ENCODE peak calls at places on chromosomes 6 and 20, in nine cellular contexts. X is activated B cell treated with CpG ODN at 0.5 μM for 24 hours; H is CD8-positive, alpha-beta T cell; M is left lung; R is fibroblast of the aortic adventitia; G is astrocyte of the spinal cord; K is lower lobe of right lung; Z is AG04449; N is glutamatergic neuron. I is an unnamed sample.

GRCh38 chr6:14129572-14129971 is 12.0 kb downstream of the CD83 start:
- DNase-seq in N (peak; percentile 48), H (no peak), M (no peak), R (peak; percentile 80), K (no peak), Z (peak; percentile 14), G (peak; percentile 69), X (no peak), I (peak; percentile 51)

GRCh38 chr6:69827491-69827890 is 30.7 kb upstream of the LMBRD1 start:
- DNase-seq in N (no peak), G (peak; percentile 66), M (no peak), K (no peak), X (no peak), H (no peak), Z (peak; percentile 9), R (peak; percentile 81), I (no peak)

GRCh38 chr20:32539817-32540675 is 45.1 kb downstream of the NOL4L start:
- DNase-seq in X (peak; percentile 25), Z (no peak), G (no peak), K (peak; percentile 10), N (peak; percentile 22), M (no peak), H (peak; percentile 33), R (no peak), I (no peak)

GRCh38 chr20:32511358-32512046 is 73.6 kb downstream of the NOL4L start:
- DNase-seq in M (peak; percentile 14), Z (no peak), X (no peak), G (no peak), R (no peak), K (no peak), N (peak; percentile 9), H (no peak), I (no peak)

GRCh38 chr6:7241709-7242645 is 71.0 kb downstream of the SSR1 start:
- DNase-seq in X (no peak), G (peak; percentile 52), Z (no peak), K (peak; percentile 41), N (no peak), R (no peak), M (no peak), H (no peak), I (no peak)

GRCh38 chr20:8434326-8434876 is 302.3 kb downstream of the PLCB1 start:
- DNase-seq in X (no peak), N (no peak), G (no peak), Z (no peak), H (no peak), R (peak; percentile 41), K (no peak), M (no peak), I (no peak)

GRCh38 chr6:10681795-10682194 is 12.6 kb downstream of the C6orf52 start:
- DNase-seq in R (no peak), G (no peak), K (no peak), H (no peak), X (no peak), N (no peak), Z (no peak), M (no peak), I (no peak)

GRCh38 chr6:56259682-56260081 is 12.3 kb upstream of the COL21A1 start:
- DNase-seq in K (no peak), R (peak; percentile 73), N (no peak), Z (peak; percentile 34), H (no peak), X (no peak), M (no peak), G (peak; percentile 80), I (no peak)

GRCh38 chr20:54284928-54285704 is 77.2 kb downstream of the PFDN4 start:
- DNase-seq in K (no peak), X (no peak), M (no peak), G (peak; percentile 21), H (no peak), N (no peak), R (no peak), Z (no peak), I (no peak)

GRCh38 chr6:15066433-15067337 is 179.2 kb upstream of the JARID2 start:
- DNase-seq in M (peak; percentile 84), G (peak; percentile 46), Z (no peak), H (no peak), K (peak; percentile 63), N (no peak), R (peak; percentile 45), X (no peak), I (no peak)

GRCh38 chr6:146123611-146124010 is 94.7 kb downstream of the GRM1 start:
- DNase-seq in M (no peak), K (no peak), N (no peak), H (no peak), R (no peak), G (no peak), X (no peak), Z (no peak), I (no peak)

GRCh38 chr20:57957397-57958049 is 247.7 kb upstream of the PMEPA1 start:
- DNase-seq in N (no peak), K (no peak), M (no peak), X (no peak), H (no peak), Z (peak; percentile 2), R (no peak), G (peak; percentile 24), I (no peak)

GRCh38 chr20:61979701-61980635 is 85.7 kb downstream of the TAF4 start:
- DNase-seq in X (no peak), G (no peak), H (no peak), N (no peak), K (no peak), Z (no peak), M (no peak), R (no peak), I (no peak)

GRCh38 chr20:62711703-62712101 is 3.1 kb downstream of the NTSR1 start:
- DNase-seq in G (no peak), Z (no peak), N (no peak), H (no peak), R (peak; percentile 48), M (no peak), X (no peak), K (no peak), I (no peak)

DNA sequence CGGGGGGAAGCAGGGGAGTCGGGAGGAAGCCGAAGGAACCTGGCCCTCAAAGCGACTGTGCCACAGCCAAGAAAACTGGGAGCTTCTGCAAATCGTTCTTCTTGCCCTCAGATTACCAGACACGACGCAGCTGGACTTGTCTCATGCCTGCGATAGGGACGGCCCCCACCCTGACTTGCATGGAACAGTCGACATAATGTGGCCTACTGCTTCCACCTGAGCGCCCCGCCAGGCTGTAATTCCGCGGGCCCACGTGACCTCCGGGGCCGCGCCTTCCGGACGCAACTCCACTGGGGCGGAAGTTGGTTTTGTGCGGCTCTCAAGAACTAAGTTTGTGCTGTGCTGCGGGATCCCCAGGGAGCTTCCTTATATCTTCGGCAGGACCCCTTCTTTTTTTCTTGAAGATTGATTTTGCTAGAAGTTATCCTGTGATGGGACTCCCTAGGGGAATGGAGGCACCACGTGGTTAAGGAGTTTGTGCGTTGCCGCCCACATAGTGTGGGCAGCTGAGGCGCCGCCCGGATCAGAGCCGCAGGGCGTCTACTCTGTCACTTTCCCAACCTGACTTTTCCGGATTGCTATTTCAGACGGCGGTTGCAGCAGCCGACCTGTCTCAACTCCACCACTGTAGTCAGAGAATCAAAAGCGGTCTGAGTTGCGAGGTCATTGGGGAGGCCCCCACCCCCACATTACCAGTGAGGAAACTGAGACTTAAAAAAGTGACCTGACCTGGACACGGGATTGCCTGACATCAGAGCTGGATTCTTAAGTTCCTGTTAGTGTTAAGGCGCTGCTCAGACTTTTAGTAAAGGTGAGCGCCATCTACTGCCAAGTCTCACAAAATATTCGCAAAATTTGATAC is 540 bp upstream of the CD164 start:
- DNase-seq in K (peak; percentile 96), R (peak; percentile 96), M (peak; percentile 95), H (peak; percentile 87), G (peak; percentile 97), N (peak; percentile 88), X (peak; percentile 93), Z (peak; percentile 70), I (peak; percentile 90)
- TF ChIP-seq CTCF in K (peak; percentile 58), R (peak; percentile 30), M (peak; percentile 31), H (peak; percentile 73), G (peak; percentile 54), N (peak; percentile 48), X (peak; percentile 80), Z (peak; percentile 9), I (peak; percentile 50)

GRCh38 chr6:143485967-143486366 is 25.6 kb downstream of the FUCA2 start:
- DNase-seq in X (no peak), H (no peak), Z (no peak), G (no peak), K (no peak), R (no peak), M (no peak), N (no peak), I (no peak)

GRCh38 chr6:143486752-143487151 is 24.8 kb downstream of the FUCA2 start:
- DNase-seq in R (no peak), M (no peak), Z (no peak), X (no peak), H (no peak), N (no peak), K (no peak), G (no peak), I (no peak)

GRCh38 chr6:143478479-143479062 is 28.0 kb downstream of the PEX3 start:
- DNase-seq in H (no peak), G (no peak), M (no peak), R (no peak), Z (no peak), N (no peak), K (no peak), X (no peak), I (peak; percentile 13)

DNA sequence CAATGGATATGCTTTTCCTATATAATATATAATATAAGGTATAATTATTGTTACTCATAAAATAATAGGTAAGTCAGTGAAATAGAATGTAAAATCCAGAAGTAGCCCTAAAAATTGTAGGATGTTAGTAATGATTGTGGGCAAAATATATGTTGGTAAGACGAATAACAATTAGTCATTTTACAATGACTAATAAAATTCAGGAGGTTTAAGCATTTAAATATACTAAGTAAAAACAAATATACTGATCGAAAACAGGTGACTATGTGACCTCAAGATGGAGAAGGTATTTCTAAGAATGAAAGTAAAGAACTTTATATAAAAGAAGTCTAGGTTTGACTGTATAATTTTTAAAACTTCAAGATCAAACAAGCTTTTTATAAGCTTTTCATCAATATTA is 28.9 kb downstream of the FUCA2 start:
- DNase-seq in M (no peak), N (no peak), G (no peak), X (no peak), K (no peak), R (no peak), Z (no peak), H (no peak), I (no peak)
- TF ChIP-seq CTCF in M (no peak), N (no peak), G (no peak), X (no peak), K (no peak), R (no peak), Z (no peak), H (no peak), I (no peak)

GRCh38 chr6:13099771-13100170 is 228.6 kb downstream of the TBC1D7 start:
- DNase-seq in R (no peak), H (no peak), N (no peak), X (no peak), Z (no peak), G (no peak), K (no peak), M (no peak), I (no peak)
- TF ChIP-seq CTCF in R (no peak), H (no peak), N (peak; percentile 79), X (no peak), Z (no peak), G (peak; percentile 22), K (no peak), M (no peak), I (no peak)

DNA sequence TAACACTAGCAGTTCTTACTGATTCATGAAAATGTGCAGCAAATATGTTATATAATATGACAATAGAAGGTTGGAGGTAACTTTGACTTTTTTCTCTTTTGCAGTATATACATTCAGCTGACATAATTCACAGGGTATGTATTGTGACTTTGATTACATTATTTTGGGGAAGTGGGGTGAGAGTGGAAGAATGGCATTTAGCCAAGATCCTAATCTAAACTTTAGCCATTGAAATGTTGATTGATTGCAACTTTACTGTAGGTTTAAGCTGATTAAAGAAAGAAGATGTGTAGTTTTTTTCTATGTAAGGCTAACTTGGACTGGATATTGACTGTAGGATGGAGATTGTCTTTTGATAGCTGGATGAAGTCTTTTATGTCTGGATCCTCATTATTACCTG is 46.0 kb downstream of the MAPK14 start:
- DNase-seq in Z (no peak), K (no peak), G (no peak), X (no peak), M (no peak), H (no peak), R (no peak), N (no peak), I (no peak)
- TF ChIP-seq CTCF in Z (no peak), K (no peak), G (no peak), X (no peak), M (no peak), H (no peak), R (no peak), N (no peak), I (no peak)